ENCODE peak calls at places on chromosomes 3 and 15, in four cellular contexts. E is A549, U is uterus, H is GM12878. B is an unnamed sample.

GRCh38 chr3:181823716-181824115 is 112.0 kb downstream of the SOX2 start:
- DNase-seq in H (no peak), U (no peak), E (no peak), B (no peak)

GRCh38 chr15:43209059-43209824 is 11.6 kb downstream of the EPB42 start:
- DNase-seq in E (peak), U (no peak), H (no peak), B (peak)

GRCh38 chr15:31472636-31473383 is 146.2 kb downstream of the KLF13 start:
- DNase-seq in E (no peak), H (peak), U (no peak), B (peak)

GRCh38 chr3:123296836-123297626 is 95.3 kb downstream of the SEC22A start:
- DNase-seq in E (no peak), U (no peak), H (no peak), B (no peak)

GRCh38 chr3:57199895-57200297 is at the start of gene HESX1:
- DNase-seq in E (no peak), U (no peak), H (no peak), B (no peak)

GRCh38 chr3:163939926-163940325 is 1138.4 kb downstream of the SI start:
- DNase-seq in E (no peak), H (no peak), U (no peak), B (no peak)

GRCh38 chr15:36529296-36530011 is 50.0 kb upstream of the CDIN1 start:
- DNase-seq in U (no peak), H (peak), E (no peak), B (no peak)

GRCh38 chr3:69252631-69253030 is 130.2 kb upstream of the LMOD3 start:
- DNase-seq in H (no peak), U (no peak), E (no peak), B (no peak)

GRCh38 chr3:108017587-108017986 is 73.2 kb downstream of the CD47 start:
- DNase-seq in U (no peak), H (no peak), E (no peak), B (no peak)

GRCh38 chr15:77696006-77696631 is 63.4 kb upstream of the LINGO1 start:
- DNase-seq in E (no peak), U (no peak), H (no peak), B (no peak)

GRCh38 chr3:53941174-53941573 is 49.5 kb upstream of the SELENOK start:
- DNase-seq in U (no peak), H (no peak), E (no peak), B (no peak)

DNA sequence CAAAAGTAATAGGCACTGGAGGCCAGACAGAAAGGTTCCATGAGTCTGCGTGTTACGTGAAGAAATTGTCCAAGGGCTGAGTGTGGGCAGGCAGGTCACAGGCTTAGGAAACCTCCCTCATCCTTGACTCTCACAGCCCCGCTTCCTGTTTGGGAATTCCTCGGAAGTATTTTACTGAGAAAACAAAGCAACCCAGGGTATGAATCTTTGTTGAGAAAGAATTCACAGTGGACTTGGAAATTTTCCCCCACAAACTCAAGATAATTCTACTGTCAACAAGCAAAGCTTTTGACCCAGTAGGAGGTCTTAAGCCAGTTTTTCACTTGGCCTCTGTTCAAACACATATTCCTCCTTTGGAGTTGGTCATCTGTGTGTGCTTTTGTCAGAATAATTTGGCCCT is 377.1 kb upstream of the TPM1 start:
- DNase-seq in H (no peak), E (no peak), U (peak), B (no peak)
- TF ChIP-seq POLR2A in H (no peak), E (no peak), U (no peak), B (no peak)

DNA sequence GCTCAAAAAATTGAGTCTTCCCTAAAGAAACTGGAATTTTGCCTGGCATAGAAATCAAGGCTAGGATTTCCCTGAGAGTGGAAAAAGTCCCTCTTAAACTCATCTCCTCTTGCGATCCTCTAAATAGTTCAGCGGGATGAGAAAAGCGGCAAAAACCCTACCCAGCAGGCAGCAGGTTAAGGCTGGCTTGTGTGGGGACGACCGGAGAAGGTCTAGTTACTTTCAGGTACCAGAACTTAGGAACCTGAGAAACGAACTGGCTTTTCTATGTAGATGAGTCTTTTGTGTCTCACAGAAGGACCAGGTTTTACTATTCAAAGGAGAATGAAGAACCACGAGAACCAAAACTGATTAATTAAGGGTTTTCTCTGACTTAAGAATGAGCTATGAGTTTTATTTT is 523.7 kb upstream of the TGFBR2 start:
- DNase-seq in U (no peak), E (no peak), H (no peak), B (no peak)
- TF ChIP-seq CTCF in U (no peak), E (no peak), H (no peak), B (no peak)

GRCh38 chr3:113844622-113845222 is 6.1 kb downstream of the GRAMD1C start:
- DNase-seq in E (peak), H (no peak), U (no peak), B (no peak)

GRCh38 chr3:113838631-113839209 is at the start of gene GRAMD1C:
- DNase-seq in E (peak), U (peak), H (peak), B (peak)

GRCh38 chr3:113834983-113835382 is 3.6 kb upstream of the GRAMD1C start:
- DNase-seq in U (no peak), E (no peak), H (no peak), B (no peak)

GRCh38 chr3:113839551-113839950 is 963 bp downstream of the GRAMD1C start:
- DNase-seq in E (no peak), U (no peak), H (no peak), B (no peak)
- H3K4me3 ChIP-seq in E (no peak), U (peak), H (peak), B (no peak)

GRCh38 chr3:192916455-192917257 is 1.0 kb downstream of the MB21D2 start:
- DNase-seq in U (peak), E (peak), H (no peak), B (peak)

GRCh38 chr3:192915724-192916123 is 1.9 kb downstream of the MB21D2 start:
- DNase-seq in H (no peak), U (no peak), E (no peak), B (no peak)

GRCh38 chr3:192917258-192917507 is 473 bp downstream of the MB21D2 start:
- DNase-seq in H (no peak), U (no peak), E (no peak), B (no peak)

GRCh38 chr3:192918275-192918588 is 576 bp upstream of the MB21D2 start:
- DNase-seq in H (no peak), U (no peak), E (no peak), B (no peak)

DNA sequence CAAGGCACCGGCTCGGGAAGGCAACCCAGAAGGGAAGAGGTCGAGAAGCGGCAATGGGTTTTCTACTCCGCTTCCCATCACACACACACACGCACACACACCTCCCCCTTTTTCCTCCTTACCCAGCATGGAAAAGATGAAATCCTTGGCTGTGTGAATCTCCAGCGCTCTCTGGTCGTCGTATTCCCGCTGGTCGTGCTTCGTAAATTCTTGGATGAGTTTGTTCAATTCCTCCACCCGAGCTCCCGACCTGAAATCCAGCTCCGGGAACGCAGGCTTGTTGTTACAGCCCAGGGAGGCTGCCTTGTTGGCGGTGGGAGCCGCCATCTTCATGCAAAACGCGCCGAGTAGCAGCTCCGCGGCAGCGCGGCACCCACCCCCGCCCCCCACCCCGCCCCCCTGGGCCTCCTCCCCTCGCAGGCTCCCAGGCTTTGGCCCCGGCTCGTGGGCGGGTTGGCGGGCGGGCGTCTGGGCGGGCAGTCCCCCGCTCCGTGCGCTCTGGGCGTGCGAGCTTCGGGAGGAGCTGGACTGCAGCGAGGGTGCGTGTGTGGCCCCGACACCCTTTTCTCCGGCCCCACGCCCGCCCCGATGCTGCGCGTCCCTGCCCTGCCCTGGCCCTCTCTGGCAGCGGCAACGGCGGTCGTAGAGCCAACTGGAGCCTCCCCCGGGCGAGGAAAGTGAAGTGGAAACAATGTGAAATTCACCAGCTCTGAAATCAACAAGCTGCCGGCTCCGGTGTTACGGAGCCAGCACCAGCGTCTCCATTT is at the start of gene MB21D2:
- DNase-seq in U (peak), H (no peak), E (peak), B (peak)
- TF ChIP-seq POLR2A in U (peak), H (peak), E (peak), B (no peak)

DNA sequence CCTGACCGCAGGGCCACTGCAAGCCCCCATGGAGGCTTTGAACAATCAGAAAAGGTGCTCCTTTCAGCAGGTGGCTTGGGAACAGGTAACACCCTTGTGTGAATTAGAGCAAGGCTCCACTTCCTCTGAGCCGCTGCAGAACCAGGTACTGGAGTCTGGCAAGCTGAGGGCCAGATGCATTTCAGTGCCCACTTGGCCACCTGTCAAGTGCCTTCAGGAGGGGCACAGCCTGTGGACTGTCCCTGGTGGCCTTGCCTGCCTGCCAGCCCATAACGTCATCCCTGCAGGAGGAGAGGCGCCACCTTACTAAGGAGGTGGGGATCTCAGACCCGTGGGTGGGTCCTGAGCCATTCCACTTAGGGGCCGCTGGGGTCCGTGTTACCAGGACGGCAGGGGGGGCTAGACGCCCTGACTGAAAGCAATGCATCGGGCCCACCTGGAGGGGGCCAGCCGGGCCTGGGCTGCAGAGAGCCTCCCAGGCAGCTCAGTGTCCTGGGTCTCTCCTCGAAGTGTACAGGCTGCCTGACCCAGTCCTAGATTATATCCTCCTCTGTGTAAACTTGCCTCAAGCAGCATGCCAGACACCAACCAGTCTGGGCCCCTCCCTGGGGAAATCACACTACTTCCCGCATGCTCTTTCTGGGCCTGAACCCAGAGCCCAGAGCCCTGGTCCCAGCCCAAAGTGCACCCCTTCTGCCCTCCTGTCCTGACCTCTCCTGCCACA is 16.1 kb downstream of the SPTBN5 start:
- DNase-seq in U (no peak), E (no peak), H (no peak), B (peak)
- TF ChIP-seq CTCF in U (no peak), E (no peak), H (no peak), B (no peak)

GRCh38 chr15:56248276-56248675 is 4.6 kb upstream of the RFX7 start:
- DNase-seq in E (no peak), U (no peak), H (no peak), B (no peak)

GRCh38 chr15:56247266-56247665 is 3.6 kb upstream of the RFX7 start:
- DNase-seq in U (no peak), H (no peak), E (no peak), B (no peak)

GRCh38 chr15:56244237-56244810 is 645 bp upstream of the RFX7 start:
- DNase-seq in U (peak), E (peak), H (no peak), B (peak)

GRCh38 chr15:56244811-56245576 is 1.3 kb upstream of the RFX7 start:
- DNase-seq in U (no peak), E (peak), H (no peak), B (peak)

GRCh38 chr15:56245871-56246814 is 2.5 kb upstream of the RFX7 start:
- DNase-seq in H (peak), U (peak), E (peak), B (peak)
- H3K4me3 ChIP-seq in H (peak), U (peak), E (peak), B (no peak)

DNA sequence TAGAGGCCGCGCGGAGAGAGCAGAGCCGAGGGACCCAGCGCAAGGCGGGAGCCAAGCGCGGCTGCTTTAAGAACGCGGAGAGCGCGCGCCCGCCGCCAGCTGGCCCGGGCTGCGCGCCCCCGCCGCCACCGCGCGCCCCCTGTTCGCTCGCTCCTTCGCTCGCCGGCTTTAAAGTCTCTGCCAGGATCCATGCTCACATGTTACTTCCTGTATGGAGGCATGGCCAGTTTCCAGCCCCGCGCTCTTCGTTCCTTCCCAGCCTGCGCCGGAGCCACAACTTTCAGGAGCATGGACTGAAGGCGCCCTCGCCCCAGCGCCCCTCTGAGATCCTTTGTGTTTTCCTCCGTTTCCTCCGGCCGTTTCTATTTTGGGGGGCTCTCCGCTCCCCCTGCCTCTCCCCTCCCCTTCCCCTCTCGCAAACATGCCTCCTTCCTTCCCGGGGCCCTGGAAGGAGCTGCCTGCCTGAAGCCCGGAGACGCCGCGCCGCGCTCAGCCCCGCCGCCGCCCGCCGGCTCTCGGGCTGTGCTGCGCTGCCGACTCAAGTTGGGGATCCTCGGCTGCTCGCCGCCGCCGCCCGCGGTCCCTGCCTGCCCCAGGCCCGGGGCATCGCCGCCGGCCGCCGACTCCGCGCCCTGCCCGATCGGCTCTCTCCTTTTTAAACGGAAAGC is at the start of gene PTPRG:
- DNase-seq in H (no peak), U (peak), E (peak), B (peak)
- TF ChIP-seq POLR2A in H (no peak), U (peak), E (no peak), B (peak)

B was measured in thyroid gland.